ENCODE peak calls at places on chromosomes 5 and 9, in seven cellular contexts. Y is IMR-90, H is H1, K is neuronal stem cell, Z is mesendoderm, C is mesenchymal stem cell, U is trophoblast cell. J is an unnamed sample.

GRCh38 chr5:175443514-175444059 is 395 bp downstream of the DRD1 start:
- DNase-seq in Y (no peak), H (no peak), K (no peak), Z (peak; percentile 31), C (no peak), U (no peak), J (no peak)

GRCh38 chr9:19404278-19405075 is 4.3 kb upstream of the ACER2 start:
- DNase-seq in Y (no peak), H (no peak), K (no peak), Z (no peak), C (no peak), U (peak; percentile 62), J (no peak)

GRCh38 chr5:55934117-55934613 is 60.6 kb downstream of the IL6ST start:
- DNase-seq in Y (no peak), H (no peak), K (no peak), Z (no peak), C (no peak), U (peak; percentile 99), J (no peak)

GRCh38 chr5:41334758-41335157 is 121.4 kb upstream of the C6 start:
- DNase-seq in Y (peak; percentile 36), H (no peak), K (no peak), Z (peak; percentile 4), C (no peak), U (no peak), J (no peak)

GRCh38 chr9:26228273-26228672 is 550.0 kb upstream of the TUSC1 start:
- DNase-seq in Y (peak; percentile 19), H (no peak), K (no peak), Z (no peak), C (no peak), U (no peak), J (no peak)

GRCh38 chr5:177994561-177995190 is 1.4 kb downstream of the PROP1 start:
- DNase-seq in Y (no peak), H (no peak), K (no peak), Z (no peak), C (no peak), U (no peak), J (no peak)

GRCh38 chr9:113798062-113799030 is 77.8 kb upstream of the ZNF618 start:
- DNase-seq in Y (peak; percentile 33), H (peak; percentile 39), K (no peak), Z (no peak), C (peak; percentile 46), U (no peak), J (no peak)

GRCh38 chr5:4941957-4942830 is 197.9 kb upstream of the ADAMTS16 start:
- DNase-seq in Y (no peak), H (peak; percentile 90), K (peak; percentile 24), Z (peak; percentile 14), C (no peak), U (no peak), J (peak; percentile 60)

GRCh38 chr5:164235176-164235914 is 729.9 kb downstream of the MAT2B start:
- DNase-seq in Y (peak; percentile 79), H (no peak), K (no peak), Z (no peak), C (peak; percentile 2), U (no peak), J (no peak)

GRCh38 chr5:101977729-101978345 is 318.2 kb downstream of the SLCO4C1 start:
- DNase-seq in Y (peak; percentile 13), H (no peak), K (peak; percentile 56), Z (peak; percentile 71), C (peak; percentile 65), U (peak; percentile 1), J (no peak)

GRCh38 chr9:91814681-91815212 is 135.3 kb downstream of the ROR2 start:
- DNase-seq in Y (no peak), H (no peak), K (no peak), Z (no peak), C (no peak), U (no peak), J (no peak)

GRCh38 chr5:95620030-95620869 is at the start of gene GPR150:
- DNase-seq in Y (peak; percentile 37), H (peak; percentile 76), K (peak; percentile 30), Z (peak; percentile 57), C (peak; percentile 59), U (peak; percentile 62), J (peak; percentile 68)

GRCh38 chr9:133599470-133600173 is 9.6 kb downstream of the FAM163B start:
- DNase-seq in Y (no peak), H (no peak), K (no peak), Z (no peak), C (no peak), U (no peak), J (no peak)

GRCh38 chr9:127172066-127172707 is 49.8 kb upstream of the ANGPTL2 start:
- DNase-seq in Y (peak; percentile 64), H (no peak), K (no peak), Z (no peak), C (peak; percentile 76), U (no peak), J (no peak)
- H2AK5ac ChIP-seq in Y (peak overlapping the region; percentile 25), H (no peak overlapping the region), K (no peak overlapping the region), Z (no peak overlapping the region), C (no peak overlapping the region), U (no peak overlapping the region), J (no peak overlapping the region)

DNA sequence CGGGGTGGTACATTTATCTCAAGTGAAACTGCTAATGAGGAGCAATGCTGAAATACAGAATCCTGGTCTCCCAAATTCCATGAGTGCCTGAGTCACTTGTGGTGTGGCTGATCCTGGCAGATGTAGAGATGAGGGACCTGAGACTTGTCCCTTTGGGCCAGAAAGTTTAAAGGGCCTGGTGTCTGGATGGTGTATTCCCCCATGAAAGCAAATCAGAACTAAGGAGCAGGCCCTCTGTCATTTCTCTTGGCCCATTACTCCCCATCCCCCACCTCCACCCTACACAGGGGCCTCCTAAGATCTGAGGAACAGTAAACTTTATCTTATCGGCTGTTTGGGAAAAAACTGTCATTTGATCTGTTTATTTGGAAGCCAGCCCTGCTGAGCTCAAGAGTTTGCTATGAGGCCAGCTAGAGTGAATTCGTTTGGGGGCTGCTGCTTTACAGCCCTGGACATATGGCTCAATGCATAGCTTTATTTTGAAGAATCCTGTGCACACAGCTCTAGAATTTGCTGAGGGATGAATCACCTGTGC is 140.3 kb downstream of the LHFPL2 start:
- DNase-seq in Y (peak; percentile 78), H (no peak), K (no peak), Z (peak; percentile 87), C (peak; percentile 49), U (no peak), J (no peak)
- H3K4me1 ChIP-seq in Y (peaks cover 49% of the 10 kb centered on the region), H (peaks cover 10% of the 10 kb centered on the region), K (peaks cover 9% of the 10 kb centered on the region), Z (peaks cover 33% of the 10 kb centered on the region), C (peaks cover 12% of the 10 kb centered on the region), U (peaks cover 47% of the 10 kb centered on the region), J (peaks cover 6% of the 10 kb centered on the region)

GRCh38 chr9:121599186-121599871 is 52.1 kb upstream of the DAB2IP start:
- DNase-seq in Y (peak; percentile 26), H (peak; percentile 90), K (peak; percentile 84), Z (peak; percentile 93), C (peak; percentile 57), U (peak; percentile 91), J (peak; percentile 94)

GRCh38 chr9:121597693-121598166 is 53.7 kb upstream of the DAB2IP start:
- DNase-seq in Y (no peak), H (no peak), K (no peak), Z (no peak), C (no peak), U (no peak), J (no peak)

GRCh38 chr9:121599872-121600585 is 51.4 kb upstream of the DAB2IP start:
- DNase-seq in Y (no peak), H (peak; percentile 61), K (no peak), Z (no peak), C (no peak), U (no peak), J (no peak)

GRCh38 chr9:121596515-121596914 is 54.9 kb upstream of the DAB2IP start:
- DNase-seq in Y (peak; percentile 56), H (no peak), K (no peak), Z (no peak), C (no peak), U (no peak), J (no peak)

GRCh38 chr9:121598167-121599000 is 53.0 kb upstream of the DAB2IP start:
- DNase-seq in Y (peak; percentile 86), H (peak; percentile 88), K (peak; percentile 86), Z (peak; percentile 98), C (peak; percentile 91), U (peak; percentile 86), J (peak; percentile 93)
- H2AK5ac ChIP-seq in Y (peak overlapping the region; percentile 58), H (no peak overlapping the region), K (peak overlapping the region; percentile 88), Z (no peak overlapping the region), C (peak overlapping the region; percentile 44), U (no peak overlapping the region), J (no peak overlapping the region)

GRCh38 chr5:138972836-138973235 is 97.7 kb upstream of the LRRTM2 start:
- DNase-seq in Y (no peak), H (no peak), K (no peak), Z (peak; percentile 42), C (no peak), U (no peak), J (no peak)
- H3K4me1 ChIP-seq in Y (peaks cover 10% of the 10 kb centered on the region), H (no peaks in the 10 kb centered on the region), K (peaks cover 25% of the 10 kb centered on the region), Z (no peaks in the 10 kb centered on the region), C (peaks cover 17% of the 10 kb centered on the region), U (peaks cover 4% of the 10 kb centered on the region), J (no peaks in the 10 kb centered on the region)

GRCh38 chr9:126218726-126219125 is 107.9 kb upstream of the MVB12B start:
- DNase-seq in Y (no peak), H (no peak), K (no peak), Z (no peak), C (no peak), U (no peak), J (peak; percentile 10)
- H2AK5ac ChIP-seq in Y (no peak overlapping the region), H (no peak overlapping the region), K (no peak overlapping the region), Z (no peak overlapping the region), C (no peak overlapping the region), U (no peak overlapping the region), J (no peak overlapping the region)

GRCh38 chr9:124792976-124793594 is 16.2 kb downstream of the OLFML2A start:
- DNase-seq in Y (peak; percentile 49), H (no peak), K (no peak), Z (no peak), C (peak; percentile 61), U (no peak), J (no peak)
- H3K4me1 ChIP-seq in Y (peaks cover 16% of the 10 kb centered on the region), H (peaks cover 4% of the 10 kb centered on the region), K (no peaks in the 10 kb centered on the region), Z (no peaks in the 10 kb centered on the region), C (peaks cover 16% of the 10 kb centered on the region), U (peaks cover 12% of the 10 kb centered on the region), J (no peaks in the 10 kb centered on the region)

GRCh38 chr9:72268961-72269360 is 96.0 kb downstream of the ZFAND5 start:
- DNase-seq in Y (no peak), H (no peak), K (no peak), Z (no peak), C (no peak), U (no peak), J (no peak)

GRCh38 chr9:72276429-72276828 is 88.6 kb downstream of the ZFAND5 start:
- DNase-seq in Y (no peak), H (no peak), K (no peak), Z (no peak), C (no peak), U (no peak), J (no peak)

GRCh38 chr9:72278959-72279358 is 86.0 kb downstream of the ZFAND5 start:
- DNase-seq in Y (no peak), H (no peak), K (no peak), Z (no peak), C (no peak), U (no peak), J (no peak)

GRCh38 chr9:72271617-72272478 is 93.2 kb downstream of the ZFAND5 start:
- DNase-seq in Y (peak; percentile 55), H (peak; percentile 67), K (peak; percentile 57), Z (peak; percentile 62), C (peak; percentile 60), U (peak; percentile 43), J (peak; percentile 49)

DNA sequence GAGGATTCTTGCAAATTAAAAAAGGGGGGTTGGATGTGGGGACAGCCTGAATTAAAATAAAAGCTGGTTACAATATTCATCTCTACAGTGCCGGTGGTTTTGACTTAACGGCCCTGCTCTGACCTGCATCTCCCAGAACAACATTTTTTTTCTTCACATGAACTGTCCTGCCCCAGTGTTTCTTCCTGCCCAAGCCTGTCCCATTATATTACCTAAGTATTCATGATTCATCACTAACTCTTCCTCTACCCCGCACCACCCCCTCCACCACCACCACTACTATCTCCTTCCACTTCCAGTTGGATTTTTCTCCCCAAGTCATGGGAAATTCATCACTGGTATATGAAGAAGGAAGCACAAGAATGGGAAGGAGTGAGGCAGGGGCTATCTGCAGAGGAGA is 90.1 kb downstream of the ZFAND5 start:
- DNase-seq in Y (no peak), H (no peak), K (no peak), Z (no peak), C (no peak), U (no peak), J (no peak)
- H2AK5ac ChIP-seq in Y (no peak overlapping the region), H (no peak overlapping the region), K (no peak overlapping the region), Z (no peak overlapping the region), C (no peak overlapping the region), U (no peak overlapping the region), J (no peak overlapping the region)